ENCODE peak calls at places on chromosomes 3 and 15, in four cellular contexts. One of them, this sample, is unnamed.

GRCh38 chr3:105137911-105138310 is 228.8 kb upstream of the ALCAM start:
- DNase-seq in lung: no peak
- DNase-seq in SK-N-MC: no peak
- DNase-seq in HFF-Myc: no peak
- DNase-seq in this sample: no peak

GRCh38 chr3:64266065-64266874 is 41.0 kb upstream of the PRICKLE2 start:
- DNase-seq in lung: peak
- DNase-seq in SK-N-MC: no peak
- DNase-seq in HFF-Myc: peak
- DNase-seq in this sample: peak

GRCh38 chr15:61115679-61116078 is 113.4 kb downstream of the RORA start:
- DNase-seq in lung: no peak
- DNase-seq in SK-N-MC: no peak
- DNase-seq in HFF-Myc: no peak
- DNase-seq in this sample: no peak

GRCh38 chr3:31210068-31210650 is 315.7 kb upstream of the GADL1 start:
- DNase-seq in lung: no peak
- DNase-seq in SK-N-MC: no peak
- DNase-seq in HFF-Myc: no peak
- DNase-seq in this sample: no peak

GRCh38 chr3:186807231-186807630 is 949 bp upstream of the RFC4 start:
- DNase-seq in lung: no peak
- DNase-seq in SK-N-MC: no peak
- DNase-seq in HFF-Myc: no peak
- DNase-seq in this sample: no peak

GRCh38 chr15:53564647-53565046 is 194.8 kb downstream of the WDR72 start:
- DNase-seq in lung: no peak
- DNase-seq in SK-N-MC: no peak
- DNase-seq in HFF-Myc: no peak
- DNase-seq in this sample: no peak

GRCh38 chr15:96146711-96147110 is 183.8 kb upstream of the NR2F2 start:
- DNase-seq in lung: no peak
- DNase-seq in SK-N-MC: no peak
- DNase-seq in HFF-Myc: no peak
- DNase-seq in this sample: no peak

GRCh38 chr3:112653209-112653871 is 12.4 kb upstream of the CCDC80 start:
- DNase-seq in lung: no peak
- DNase-seq in SK-N-MC: no peak
- DNase-seq in HFF-Myc: no peak
- DNase-seq in this sample: no peak

GRCh38 chr15:72541714-72542113 is 67.6 kb downstream of the ARIH1 start:
- DNase-seq in lung: no peak
- DNase-seq in SK-N-MC: no peak
- DNase-seq in HFF-Myc: no peak
- DNase-seq in this sample: no peak

GRCh38 chr15:77018796-77019475 is 24.0 kb downstream of the PSTPIP1 start:
- DNase-seq in lung: no peak
- DNase-seq in SK-N-MC: no peak
- DNase-seq in HFF-Myc: no peak
- DNase-seq in this sample: no peak

GRCh38 chr3:195151866-195152526 is 119.0 kb downstream of the XXYLT1 start:
- DNase-seq in lung: no peak
- DNase-seq in SK-N-MC: no peak
- DNase-seq in HFF-Myc: no peak
- DNase-seq in this sample: no peak

GRCh38 chr3:36546196-36546595 is 165.9 kb downstream of the STAC start:
- DNase-seq in lung: no peak
- DNase-seq in SK-N-MC: no peak
- DNase-seq in HFF-Myc: no peak
- DNase-seq in this sample: no peak

GRCh38 chr3:71444028-71444860 is 139.3 kb downstream of the FOXP1 start:
- DNase-seq in lung: peak
- DNase-seq in SK-N-MC: no peak
- DNase-seq in HFF-Myc: peak
- DNase-seq in this sample: no peak

GRCh38 chr3:88003115-88003755 is 55.6 kb downstream of the CGGBP1 start:
- DNase-seq in lung: no peak
- DNase-seq in SK-N-MC: peak
- DNase-seq in HFF-Myc: peak
- DNase-seq in this sample: no peak

GRCh38 chr15:97904196-97904572 is 56.3 kb upstream of the ARRDC4 start:
- DNase-seq in lung: peak
- DNase-seq in SK-N-MC: no peak
- DNase-seq in HFF-Myc: peak
- DNase-seq in this sample: peak

GRCh38 chr3:39141211-39141995 is 12.0 kb downstream of the CSRNP1 start:
- DNase-seq in lung: peak
- DNase-seq in SK-N-MC: no peak
- DNase-seq in HFF-Myc: no peak
- DNase-seq in this sample: peak

GRCh38 chr3:139117883-139118760 is 73.4 kb upstream of the PRR23C start:
- DNase-seq in lung: peak
- DNase-seq in SK-N-MC: no peak
- DNase-seq in HFF-Myc: no peak
- DNase-seq in this sample: no peak

GRCh38 chr3:27311400-27311799 is 57.8 kb downstream of the NEK10 start:
- DNase-seq in lung: no peak
- DNase-seq in SK-N-MC: no peak
- DNase-seq in HFF-Myc: peak
- DNase-seq in this sample: no peak

GRCh38 chr3:189790658-189791057 is 159.5 kb downstream of the TP63 start:
- DNase-seq in lung: no peak
- DNase-seq in SK-N-MC: no peak
- DNase-seq in HFF-Myc: no peak
- DNase-seq in this sample: no peak

GRCh38 chr3:32249184-32249782 is 10.8 kb downstream of the CMTM8 start:
- DNase-seq in lung: no peak
- DNase-seq in SK-N-MC: no peak
- DNase-seq in HFF-Myc: peak
- DNase-seq in this sample: no peak

GRCh38 chr3:33803252-33803651 is 4.8 kb downstream of the PDCD6IP start:
- DNase-seq in lung: no peak
- DNase-seq in SK-N-MC: no peak
- DNase-seq in HFF-Myc: no peak
- DNase-seq in this sample: no peak
- H3K4me3 ChIP-seq in lung: no peak
- H3K4me3 ChIP-seq in SK-N-MC: no peak
- H3K4me3 ChIP-seq in HFF-Myc: no peak
- H3K4me3 ChIP-seq in this sample: no peak

DNA sequence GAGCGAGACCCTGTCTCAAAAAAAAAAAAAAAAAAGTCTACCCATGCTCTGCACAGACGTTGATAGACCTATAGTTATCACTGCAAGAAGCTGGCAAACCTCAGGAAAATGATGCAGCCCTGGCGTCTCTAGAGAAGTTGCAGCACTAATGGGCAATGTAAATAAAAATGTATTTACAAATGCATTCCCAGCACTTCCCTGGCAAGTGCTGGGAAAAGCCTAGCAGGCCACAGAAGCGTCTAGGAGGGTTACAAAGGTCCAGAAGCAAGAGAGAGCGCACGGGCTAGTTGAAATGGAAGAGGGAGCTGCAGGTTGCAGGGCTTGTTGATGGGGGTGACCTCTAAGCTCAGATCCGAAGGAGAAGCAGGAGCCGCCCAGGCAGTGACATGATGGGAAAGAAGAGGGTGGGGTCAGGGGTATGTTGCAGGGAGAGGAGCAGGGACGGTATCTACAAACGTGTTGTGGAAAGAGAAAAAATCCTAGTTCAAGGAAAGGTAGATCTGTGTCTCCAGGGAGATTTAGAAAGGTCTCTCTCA is 2.7 kb upstream of the KNL1 start:
- DNase-seq in lung: no peak
- DNase-seq in SK-N-MC: no peak
- DNase-seq in HFF-Myc: no peak
- DNase-seq in this sample: no peak
- H3K4me3 ChIP-seq in lung: no peak
- H3K4me3 ChIP-seq in SK-N-MC: no peak
- H3K4me3 ChIP-seq in HFF-Myc: no peak
- H3K4me3 ChIP-seq in this sample: no peak

GRCh38 chr3:159785276-159785675 is 203.4 kb upstream of the IL12A start:
- DNase-seq in lung: no peak
- DNase-seq in SK-N-MC: no peak
- DNase-seq in HFF-Myc: no peak
- DNase-seq in this sample: no peak

GRCh38 chr3:159788291-159788690 is 200.3 kb upstream of the IL12A start:
- DNase-seq in lung: no peak
- DNase-seq in SK-N-MC: no peak
- DNase-seq in HFF-Myc: no peak
- DNase-seq in this sample: no peak

GRCh38 chr3:159787191-159787590 is 201.4 kb upstream of the IL12A start:
- DNase-seq in lung: no peak
- DNase-seq in SK-N-MC: no peak
- DNase-seq in HFF-Myc: peak
- DNase-seq in this sample: no peak

GRCh38 chr3:159787794-159788205 is 200.8 kb upstream of the IL12A start:
- DNase-seq in lung: no peak
- DNase-seq in SK-N-MC: no peak
- DNase-seq in HFF-Myc: no peak
- DNase-seq in this sample: no peak

GRCh38 chr3:159786489-159787181 is 202.0 kb upstream of the IL12A start:
- DNase-seq in lung: no peak
- DNase-seq in SK-N-MC: no peak
- DNase-seq in HFF-Myc: no peak
- DNase-seq in this sample: no peak
- H3K4me3 ChIP-seq in lung: no peak
- H3K4me3 ChIP-seq in SK-N-MC: no peak
- H3K4me3 ChIP-seq in HFF-Myc: no peak
- H3K4me3 ChIP-seq in this sample: no peak

DNA sequence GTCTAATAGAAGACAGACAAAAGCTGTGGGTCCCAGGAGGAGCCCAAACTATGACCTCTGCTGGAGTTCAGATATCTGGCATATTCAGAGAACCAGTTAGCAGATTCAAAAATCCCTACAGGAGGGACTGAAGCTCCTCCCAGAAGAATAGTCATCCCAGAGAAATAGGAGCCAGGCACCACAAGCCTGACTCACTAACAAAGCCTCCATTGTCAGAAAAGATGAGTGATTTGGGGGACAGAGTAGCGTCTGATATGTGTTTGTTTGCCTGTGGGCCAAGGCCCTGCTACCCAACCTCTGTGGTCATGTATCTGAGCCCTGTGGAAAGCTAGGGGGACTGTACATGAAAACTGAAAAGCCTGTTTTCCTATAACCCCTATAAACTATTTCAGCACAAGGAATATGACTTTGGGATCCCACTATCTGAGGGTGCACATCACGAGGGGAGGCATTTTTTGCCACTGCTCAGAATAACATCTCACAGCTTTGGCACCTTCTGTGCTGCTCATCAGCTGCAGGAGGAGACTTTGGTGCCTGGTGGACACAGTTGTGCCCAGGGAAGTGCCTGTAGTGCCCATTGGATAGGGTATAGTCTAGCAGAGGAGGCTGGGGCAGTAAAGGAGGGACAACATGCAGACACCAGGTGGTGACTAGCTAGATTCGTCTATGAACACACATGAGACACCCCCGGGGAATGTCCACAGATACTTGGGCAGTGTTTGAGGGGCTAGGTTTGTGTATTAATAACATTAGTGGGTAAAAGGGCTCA is 9.7 kb upstream of the LARP6 start:
- DNase-seq in lung: no peak
- DNase-seq in SK-N-MC: no peak
- DNase-seq in HFF-Myc: no peak
- DNase-seq in this sample: no peak
- H3K4me3 ChIP-seq in lung: no peak
- H3K4me3 ChIP-seq in SK-N-MC: no peak
- H3K4me3 ChIP-seq in HFF-Myc: no peak
- H3K4me3 ChIP-seq in this sample: no peak

This sample was measured in ovary.